ENCODE peak calls at places on chromosomes 7 and 10, in four cellular contexts. D is endothelial cell of umbilical vein, U is cardiac muscle cell, F is neural progenitor cell. X is an unnamed sample. For H3K4me1, the result is how much of the 10 kb centered on the place peaks cover.

GRCh38 chr10:133189726-133190125 is 29.7 kb downstream of the KNDC1 start:
- DNase-seq in D (no peak), U (no peak), F (no peak), X (no peak)

GRCh38 chr7:5636446-5636835 is 145.0 kb downstream of the RNF216 start:
- DNase-seq in D (peak), U (no peak), F (peak), X (no peak)

GRCh38 chr7:44331682-44332081 is 6.3 kb upstream of the CAMK2B start:
- DNase-seq in D (no peak), U (no peak), F (no peak), X (no peak)

GRCh38 chr7:20219446-20220292 is 2.5 kb upstream of the MACC1 start:
- DNase-seq in D (peak), U (no peak), F (no peak), X (peak)

GRCh38 chr10:72095195-72095594 is 6.8 kb upstream of the SPOCK2 start:
- DNase-seq in D (no peak), U (no peak), F (no peak), X (no peak)

GRCh38 chr7:21293771-21294170 is 134.1 kb upstream of the SP4 start:
- DNase-seq in D (no peak), U (no peak), F (peak), X (no peak)

GRCh38 chr10:27620425-27621397 is 116.6 kb downstream of the RAB18 start:
- DNase-seq in D (no peak), U (no peak), F (no peak), X (peak)

GRCh38 chr7:33706666-33707194 is 198.6 kb upstream of the BMPER start:
- DNase-seq in D (peak), U (no peak), F (no peak), X (no peak)

GRCh38 chr10:90087197-90088007 is 386.0 kb downstream of the KIF20B start:
- DNase-seq in D (no peak), U (no peak), F (no peak), X (no peak)

GRCh38 chr7:127383123-127383835 is 9.2 kb downstream of the ZNF800 start:
- DNase-seq in D (peak), U (no peak), F (no peak), X (no peak)

GRCh38 chr7:26618898-26619297 is 245.5 kb downstream of the SKAP2 start:
- DNase-seq in D (no peak), U (no peak), F (no peak), X (no peak)

GRCh38 chr10:131755200-131755599 is 145.6 kb upstream of the PPP2R2D start:
- DNase-seq in D (no peak), U (no peak), F (no peak), X (peak)

GRCh38 chr7:4820968-4821471 is 40.8 kb downstream of the PAPOLB start:
- DNase-seq in D (no peak), U (no peak), F (no peak), X (no peak)

GRCh38 chr7:74477188-74477587 is 23.5 kb downstream of the GTF2IRD1 start:
- DNase-seq in D (no peak), U (no peak), F (no peak), X (no peak)
- H3K4me3 ChIP-seq in D (no peak), U (no peak), F (no peak), X (no peak)

DNA sequence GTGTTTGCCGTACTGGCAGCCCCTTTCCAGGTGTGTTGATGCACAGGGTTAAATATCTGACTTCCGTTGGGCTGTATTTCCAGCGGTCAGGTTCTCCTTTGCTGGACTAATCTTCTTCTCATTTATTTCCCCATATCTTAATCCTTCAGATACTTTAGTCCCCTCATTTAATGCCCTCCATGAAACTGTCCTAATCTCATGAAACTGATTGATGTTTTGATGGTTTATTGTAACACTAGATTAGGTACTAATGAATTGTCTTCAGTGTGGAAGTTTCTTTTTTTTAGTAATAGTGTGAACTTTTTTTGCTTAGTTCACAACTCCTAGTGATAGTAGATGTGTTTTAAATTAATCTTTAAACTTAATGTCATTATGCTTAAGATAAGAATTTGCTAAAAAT is 6.3 kb downstream of the CUL1 start:
- DNase-seq in D (no peak), U (no peak), F (no peak), X (no peak)
- H3K4me1 ChIP-seq in D (under half), U (half or more), F (half or more), X (under half)

DNA sequence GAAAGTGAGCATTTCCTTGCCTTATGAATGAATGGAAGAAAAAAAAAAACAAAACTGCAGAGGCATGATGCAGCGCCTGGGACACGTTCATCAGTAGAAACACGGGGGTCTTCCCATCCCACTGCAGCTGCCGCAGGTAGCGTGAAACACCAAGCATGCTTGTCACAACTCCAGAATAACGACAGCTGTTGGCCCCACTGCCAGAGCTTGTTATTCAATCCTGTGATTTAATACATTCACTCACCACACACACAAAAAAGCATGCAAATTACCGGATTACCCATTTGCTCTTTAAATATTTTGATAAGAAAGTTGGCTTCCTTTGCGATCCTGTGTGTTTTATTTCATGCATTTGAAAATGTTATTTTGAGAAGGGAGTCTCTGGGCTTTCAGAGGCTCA is 48.5 kb upstream of the GNA12 start:
- DNase-seq in D (no peak), U (no peak), F (no peak), X (no peak)
- H3K4me3 ChIP-seq in D (no peak), U (no peak), F (no peak), X (no peak)

GRCh38 chr10:18149401-18149800 is 9.2 kb downstream of the CACNB2 start:
- DNase-seq in D (no peak), U (no peak), F (no peak), X (no peak)
- H3K4me1 ChIP-seq in D (under half), U (under half), F (under half), X (under half)

DNA sequence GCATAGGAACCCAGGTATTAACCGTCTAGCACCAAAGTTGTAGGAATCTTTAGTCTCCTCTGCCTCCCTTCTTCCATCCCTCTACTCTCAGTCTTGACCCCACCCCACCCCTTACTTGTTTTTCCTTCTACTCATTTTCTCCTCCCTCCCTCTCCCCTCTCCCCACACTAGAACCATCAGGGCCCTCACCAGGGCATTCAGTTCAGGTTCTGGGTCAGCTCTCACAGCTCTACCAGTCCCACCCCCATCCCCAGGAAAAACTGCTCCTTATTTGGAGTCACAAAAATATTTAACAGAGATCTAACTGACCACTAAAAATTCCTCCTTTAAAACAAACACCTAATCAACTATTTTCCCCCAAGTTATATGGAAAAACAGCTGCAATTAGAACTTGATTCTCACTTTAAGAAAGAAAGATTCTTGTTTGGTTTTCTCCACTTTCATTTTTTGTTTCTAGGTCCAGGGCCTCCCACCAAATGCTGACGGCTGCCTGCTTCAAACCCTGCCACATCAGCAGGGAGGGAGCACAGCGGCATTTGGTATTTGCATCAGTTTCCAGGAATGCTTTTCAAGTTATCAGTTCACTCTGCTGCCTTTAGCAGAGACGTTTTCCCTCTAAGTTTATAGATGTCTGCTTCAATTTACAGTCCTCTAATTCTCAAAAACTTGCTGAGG is 2.8 kb upstream of the COL1A2 start:
- DNase-seq in D (no peak), U (peak), F (peak), X (peak)
- H3K4me3 ChIP-seq in D (no peak), U (no peak), F (no peak), X (no peak)

GRCh38 chr10:366186-366585 is 230.9 kb downstream of the ZMYND11 start:
- DNase-seq in D (no peak), U (no peak), F (no peak), X (no peak)
- H3K4me1 ChIP-seq in D (under half), U (under half), F (under half), X (under half)

GRCh38 chr7:66352071-66352470 is 146.9 kb downstream of the TPST1 start:
- DNase-seq in D (peak), U (no peak), F (peak), X (no peak)

GRCh38 chr7:66353547-66353946 is 148.4 kb downstream of the TPST1 start:
- DNase-seq in D (no peak), U (no peak), F (no peak), X (no peak)

GRCh38 chr7:66344166-66344565 is 139.0 kb downstream of the TPST1 start:
- DNase-seq in D (no peak), U (no peak), F (no peak), X (no peak)

GRCh38 chr7:66348531-66348930 is 143.4 kb downstream of the TPST1 start:
- DNase-seq in D (peak), U (no peak), F (no peak), X (no peak)

DNA sequence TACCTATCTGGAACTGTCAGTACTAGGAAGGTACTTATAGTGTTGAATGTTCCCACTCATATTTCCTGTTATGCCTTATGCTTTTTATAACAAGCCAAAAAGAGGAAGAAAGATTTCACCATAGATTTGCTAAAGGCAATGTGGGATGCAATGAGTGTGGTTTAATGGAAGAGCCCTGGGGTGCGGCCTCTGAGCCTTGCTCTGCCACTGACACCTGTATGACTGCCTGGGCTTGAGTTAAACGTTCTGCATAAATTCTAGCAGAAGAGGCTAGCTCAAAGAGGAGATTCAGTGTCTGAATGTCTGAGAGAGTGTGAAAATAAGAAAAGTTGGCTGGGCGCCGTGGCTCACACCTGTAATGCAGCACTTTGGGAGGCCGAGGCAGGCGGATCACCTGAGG is 143.8 kb downstream of the TPST1 start:
- DNase-seq in D (peak), U (no peak), F (no peak), X (no peak)
- H3K4me3 ChIP-seq in D (no peak), U (no peak), F (no peak), X (no peak)

DNA sequence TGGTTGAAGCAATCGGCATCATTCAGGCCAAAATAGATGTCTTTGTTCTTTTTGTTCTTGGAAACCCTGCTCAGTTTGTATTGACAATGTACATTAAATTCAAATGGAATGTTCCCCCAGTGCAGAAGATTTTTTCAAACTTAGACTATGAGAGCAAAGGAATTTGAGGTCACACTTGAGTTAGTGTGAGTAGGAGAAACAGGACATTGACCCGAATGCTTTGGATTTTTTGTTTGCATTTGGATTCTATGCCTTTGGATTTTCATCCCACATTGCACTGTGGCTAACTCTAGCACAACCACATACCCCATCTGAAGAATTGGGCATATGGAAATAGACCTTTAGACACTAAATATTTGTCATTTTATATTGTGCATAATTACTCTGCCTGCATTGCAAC is 480.1 kb downstream of the GALNT17 start:
- DNase-seq in D (no peak), U (no peak), F (no peak), X (no peak)
- H3K4me1 ChIP-seq in D (under half), U (under half), F (under half), X (under half)

DNA sequence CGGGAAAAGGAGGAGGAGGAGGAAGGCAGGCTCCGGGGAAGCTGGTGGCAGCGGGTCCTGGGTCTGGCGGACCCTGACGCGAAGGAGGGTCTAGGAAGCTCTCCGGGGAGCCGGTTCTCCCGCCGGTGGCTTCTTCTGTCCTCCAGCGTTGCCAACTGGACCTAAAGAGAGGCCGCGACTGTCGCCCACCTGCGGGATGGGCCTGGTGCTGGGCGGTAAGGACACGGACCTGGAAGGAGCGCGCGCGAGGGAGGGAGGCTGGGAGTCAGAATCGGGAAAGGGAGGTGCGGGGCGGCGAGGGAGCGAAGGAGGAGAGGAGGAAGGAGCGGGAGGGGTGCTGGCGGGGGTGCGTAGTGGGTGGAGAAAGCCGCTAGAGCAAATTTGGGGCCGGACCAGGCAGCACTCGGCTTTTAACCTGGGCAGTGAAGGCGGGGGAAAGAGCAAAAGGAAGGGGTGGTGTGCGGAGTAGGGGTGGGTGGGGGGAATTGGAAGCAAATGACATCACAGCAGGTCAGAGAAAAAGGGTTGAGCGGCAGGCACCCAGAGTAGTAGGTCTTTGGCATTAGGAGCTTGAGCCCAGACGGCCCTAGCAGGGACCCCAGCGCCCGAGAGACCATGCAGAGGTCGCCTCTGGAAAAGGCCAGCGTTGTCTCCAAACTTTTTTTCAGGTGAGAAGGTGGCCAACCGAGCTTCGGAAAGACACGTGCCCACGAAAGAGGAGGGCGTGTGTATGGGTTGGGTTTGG is at the start of gene CFTR:
- DNase-seq in D (no peak), U (peak), F (peak), X (peak)
- H3K4me3 ChIP-seq in D (peak), U (peak), F (peak), X (peak)